ENCODE peak calls at places on chromosomes 2 and 18, in five cellular contexts. W is IMR-90, B is AG09309, U is T-cell, H is NCI-H345. N is an unnamed sample.

GRCh38 chr2:40653829-40654228 is 201.9 kb upstream of the SLC8A1 start:
- DNase-seq in U (no peak), W (peak), H (no peak), B (no peak), N (no peak)

GRCh38 chr18:54835944-54836343 is 7.7 kb downstream of the RAB27B start:
- DNase-seq in B (no peak), U (no peak), H (no peak), W (no peak), N (no peak)

GRCh38 chr2:32464441-32464840 is 107.6 kb downstream of the BIRC6 start:
- DNase-seq in B (no peak), U (no peak), W (peak), H (no peak), N (no peak)

GRCh38 chr2:237199577-237199976 is 113.9 kb downstream of the COPS8 start:
- DNase-seq in W (no peak), H (no peak), U (no peak), B (no peak), N (no peak)

GRCh38 chr2:54473876-54474275 is 17.7 kb downstream of the SPTBN1 start:
- DNase-seq in B (no peak), U (no peak), W (no peak), H (no peak), N (no peak)

GRCh38 chr18:39788395-39788794 is 2166.6 kb upstream of the PIK3C3 start:
- DNase-seq in H (no peak), W (peak), U (no peak), B (no peak), N (no peak)

GRCh38 chr2:73176881-73177644 is 25.3 kb upstream of the NOTO start:
- DNase-seq in U (peak), W (peak), H (peak), B (peak), N (peak)

GRCh38 chr2:239534581-239535412 is 134.0 kb upstream of the HDAC4 start:
- DNase-seq in U (no peak), W (no peak), B (no peak), H (peak), N (no peak)

GRCh38 chr2:149732001-149732685 is 144.6 kb upstream of the MMADHC start:
- DNase-seq in B (peak), H (peak), U (no peak), W (peak), N (no peak)

GRCh38 chr2:54906711-54907110 is 143.5 kb downstream of the RTN4 start:
- DNase-seq in H (no peak), W (no peak), B (no peak), U (no peak), N (no peak)

GRCh38 chr2:216320852-216321251 is 51.4 kb downstream of the MARCHF4 start:
- DNase-seq in H (no peak), B (no peak), W (peak), U (no peak), N (no peak)

GRCh38 chr2:198296665-198297308 is 492.4 kb downstream of the PLCL1 start:
- DNase-seq in W (peak), B (no peak), U (peak), H (peak), N (peak)

GRCh38 chr2:73256618-73256922 is 22.5 kb downstream of the CCT7 start:
- DNase-seq in W (no peak), H (no peak), U (no peak), B (no peak), N (no peak)

GRCh38 chr2:190714958-190715357 is 66.1 kb downstream of the NAB1 start:
- DNase-seq in B (no peak), W (peak), U (no peak), H (no peak), N (no peak)

GRCh38 chr2:20141056-20141762 is 83.7 kb downstream of the SDC1 start:
- DNase-seq in W (peak), U (no peak), B (peak), H (no peak), N (no peak)

GRCh38 chr2:238955648-238956531 is 108.0 kb downstream of the TWIST2 start:
- DNase-seq in U (no peak), B (no peak), H (no peak), W (peak), N (no peak)

GRCh38 chr2:127164761-127165538 is 55.1 kb downstream of the CYP27C1 start:
- DNase-seq in U (no peak), B (no peak), H (peak), W (no peak), N (no peak)

GRCh38 chr2:148058641-148059040 is 37.8 kb downstream of the MBD5 start:
- DNase-seq in B (no peak), H (no peak), U (no peak), W (peak), N (no peak)

GRCh38 chr2:230068658-230069080 is at the start of gene SLC16A14:
- DNase-seq in U (no peak), B (no peak), H (peak), W (peak), N (peak)

N was measured in SK-N-SH.